ENCODE peak calls at places on chromosomes 1 and 21, in four cellular contexts. E is psoas muscle, V is fibroblast of lung, I is mucosa of descending colon. C is an unnamed sample. For H3K4me1, the result is how much of the 10 kb centered on the place peaks cover.

GRCh38 chr1:48878191-48878940 is 101.7 kb upstream of the BEND5 start:
- DNase-seq in V (peak), E (no peak), I (no peak), C (no peak)

GRCh38 chr1:74423476-74423875 is 88.9 kb downstream of the LRRC53 start:
- DNase-seq in V (no peak), E (no peak), I (no peak), C (no peak)

GRCh38 chr1:32888134-32888533 is 1.8 kb downstream of the HPCA start:
- DNase-seq in V (no peak), E (no peak), I (no peak), C (no peak)

GRCh38 chr1:27597511-27598216 is 6.3 kb downstream of the AHDC1 start:
- DNase-seq in E (peak), I (no peak), V (no peak), C (no peak)

GRCh38 chr21:35027558-35028450 is 21.3 kb downstream of the RUNX1 start:
- DNase-seq in I (no peak), V (no peak), E (no peak), C (no peak)

GRCh38 chr1:209609403-209610377 is 26.2 kb downstream of the CAMK1G start:
- DNase-seq in I (no peak), E (no peak), V (no peak), C (no peak)

GRCh38 chr1:246566808-246567154 is 525 bp downstream of the CNST start:
- DNase-seq in I (no peak), E (no peak), V (no peak), C (no peak)

GRCh38 chr1:200550367-200550766 is 70.2 kb downstream of the KIF14 start:
- DNase-seq in V (no peak), I (no peak), E (no peak), C (no peak)

GRCh38 chr1:220680085-220680687 is 10.0 kb upstream of the C1orf115 start:
- DNase-seq in E (no peak), V (peak), I (no peak), C (no peak)

GRCh38 chr21:43193651-43194302 is 25.0 kb downstream of the CRYAA start:
- DNase-seq in I (peak), E (peak), V (peak), C (no peak)

GRCh38 chr1:119275145-119275929 is 93.2 kb upstream of the HAO2 start:
- DNase-seq in E (no peak), V (peak), I (no peak), C (peak)

GRCh38 chr1:29270881-29271390 is 34.6 kb downstream of the PTPRU start:
- DNase-seq in V (peak), E (no peak), I (no peak), C (no peak)

GRCh38 chr1:52814465-52814864 is 28.1 kb upstream of the ZYG11A start:
- DNase-seq in V (peak), E (no peak), I (no peak), C (no peak)

GRCh38 chr1:46547481-46548383 is 3.7 kb downstream of the KNCN start:
- DNase-seq in E (no peak), V (peak), I (no peak), C (no peak)

GRCh38 chr1:33296082-33296458 is 24.8 kb downstream of the A3GALT2 start:
- DNase-seq in E (no peak), V (no peak), I (no peak), C (no peak)

GRCh38 chr1:160375788-160376524 is 9.1 kb downstream of the NHLH1 start:
- DNase-seq in V (no peak), E (no peak), I (no peak), C (no peak)

GRCh38 chr1:79741720-79742421 is 735.3 kb upstream of the ADGRL4 start:
- DNase-seq in V (no peak), E (no peak), I (no peak), C (no peak)

GRCh38 chr1:109629372-109630030 is 9.9 kb downstream of the AMPD2 start:
- DNase-seq in V (no peak), I (no peak), E (no peak), C (no peak)

GRCh38 chr1:229406798-229407197 is 27.1 kb downstream of the ACTA1 start:
- DNase-seq in E (no peak), I (no peak), V (no peak), C (no peak)

GRCh38 chr1:74534241-74534640 is 21.8 kb upstream of the LRRC53 start:
- DNase-seq in I (no peak), E (no peak), V (no peak), C (no peak)

GRCh38 chr1:67817319-67817718 is 15.9 kb downstream of the GNG12 start:
- DNase-seq in I (peak), E (peak), V (no peak), C (no peak)

GRCh38 chr1:208641881-208642280 is 397.7 kb upstream of the PLXNA2 start:
- DNase-seq in V (no peak), E (no peak), I (no peak), C (no peak)

GRCh38 chr1:225425211-225425786 is 2.5 kb downstream of the LBR start:
- DNase-seq in V (peak), E (no peak), I (no peak), C (no peak)

GRCh38 chr1:150159550-150159949 is 9.8 kb downstream of the PLEKHO1 start:
- DNase-seq in V (no peak), E (no peak), I (no peak), C (no peak)

GRCh38 chr1:183630748-183631147 is 4.8 kb downstream of the ARPC5 start:
- DNase-seq in V (peak), I (no peak), E (no peak), C (no peak)

GRCh38 chr1:115331531-115332331 is 6.3 kb downstream of the NGF start:
- DNase-seq in V (peak), I (no peak), E (no peak), C (no peak)

GRCh38 chr1:241990040-241990439 is 8.9 kb downstream of the MAP1LC3C start:
- DNase-seq in V (peak), E (peak), I (peak), C (peak)

GRCh38 chr1:220579317-220579716 is 51.4 kb downstream of the MARK1 start:
- DNase-seq in E (no peak), I (no peak), V (no peak), C (no peak)

GRCh38 chr1:10626781-10627410 is 152.1 kb downstream of the PEX14 start:
- DNase-seq in E (no peak), V (no peak), I (no peak), C (no peak)

GRCh38 chr1:27521336-27522147 is 31.6 kb upstream of the WASF2 start:
- DNase-seq in E (peak), I (no peak), V (no peak), C (no peak)

GRCh38 chr1:36322786-36323635 is 434 bp downstream of the EVA1B start:
- DNase-seq in V (peak), E (peak), I (peak), C (peak)

GRCh38 chr1:190563230-190563629 is 85.6 kb upstream of the BRINP3 start:
- DNase-seq in V (no peak), I (no peak), E (no peak), C (no peak)

GRCh38 chr1:76234061-76234460 is 159.5 kb downstream of the ST6GALNAC3 start:
- DNase-seq in V (no peak), E (no peak), I (no peak), C (no peak)

GRCh38 chr1:44361478-44361877 is 6.4 kb upstream of the ERI3 start:
- DNase-seq in E (no peak), I (no peak), V (no peak), C (no peak)

GRCh38 chr1:18922319-18922726 is 20.0 kb upstream of the ALDH4A1 start:
- DNase-seq in E (peak), V (peak), I (no peak), C (peak)

GRCh38 chr1:172895050-172895460 is 155.7 kb downstream of the TNFSF18 start:
- DNase-seq in I (no peak), V (peak), E (no peak), C (no peak)

GRCh38 chr1:165683848-165684485 is 14.4 kb downstream of the ALDH9A1 start:
- DNase-seq in I (no peak), E (no peak), V (peak), C (no peak)

GRCh38 chr1:175373786-175374623 is 181.4 kb upstream of the KIAA0040 start:
- DNase-seq in E (no peak), V (peak), I (no peak), C (no peak)

GRCh38 chr1:203797948-203798347 is 2.5 kb downstream of the ZBED6 start:
- DNase-seq in E (no peak), V (no peak), I (no peak), C (peak)
- H3K4me1 ChIP-seq in E (half or more), V (under half), I (under half), C (under half)

GRCh38 chr1:54867717-54868057 is 19.3 kb downstream of the DHCR24 start:
- DNase-seq in E (no peak), V (no peak), I (no peak), C (no peak)
- H3K4me1 ChIP-seq in E (under half), V (under half), I (under half), C (under half)

GRCh38 chr1:231386472-231386871 is 35.6 kb downstream of the EGLN1 start:
- DNase-seq in E (no peak), V (no peak), I (no peak), C (no peak)

GRCh38 chr1:231390071-231390470 is 32.0 kb downstream of the EGLN1 start:
- DNase-seq in V (peak), E (no peak), I (no peak), C (no peak)

GRCh38 chr1:231385118-231385748 is 36.9 kb downstream of the EGLN1 start:
- DNase-seq in I (no peak), V (no peak), E (no peak), C (no peak)

GRCh38 chr1:231392380-231393131 is 29.5 kb downstream of the EGLN1 start:
- DNase-seq in I (no peak), V (no peak), E (no peak), C (no peak)

DNA sequence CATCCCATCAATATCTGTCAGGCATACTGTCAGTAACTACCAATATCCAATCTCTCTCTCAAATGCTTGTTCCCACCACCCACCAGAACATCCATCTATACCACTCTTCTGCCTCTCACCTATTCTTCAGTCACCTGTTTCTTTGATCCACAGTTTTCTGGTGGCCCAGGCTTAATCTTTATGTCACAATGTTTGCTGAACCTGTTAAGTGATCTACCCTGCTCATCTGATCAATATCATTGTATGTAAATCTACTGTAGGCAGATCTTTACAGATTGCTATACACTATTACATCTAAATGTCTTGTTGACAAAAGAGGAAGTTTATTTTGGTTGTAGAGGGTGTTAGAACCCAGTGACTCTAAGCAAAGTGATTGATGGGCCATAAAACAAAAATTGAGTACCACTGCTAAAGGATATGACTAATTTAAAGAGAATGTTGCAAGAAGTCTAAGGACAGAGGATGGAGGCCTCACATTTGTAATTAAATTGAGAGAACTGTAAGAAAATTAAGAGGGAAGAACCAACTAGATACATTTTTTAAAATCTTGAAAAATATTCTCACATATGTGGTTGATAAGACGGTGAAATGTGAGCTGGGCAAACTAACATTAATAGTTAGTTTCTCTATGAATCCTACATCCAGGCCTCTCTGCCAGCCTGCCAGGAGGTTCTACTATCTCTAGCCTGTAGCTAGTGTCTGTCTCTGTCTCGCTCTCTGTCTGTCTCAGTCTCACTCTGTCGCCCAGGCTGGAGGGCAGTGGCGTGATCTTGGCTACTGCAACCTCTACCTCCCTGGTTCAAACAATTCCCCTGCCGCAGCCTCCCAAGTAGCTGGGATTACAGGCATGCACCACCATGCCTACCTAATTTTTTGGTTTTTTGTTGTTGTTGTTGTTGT is 34.1 kb downstream of the EGLN1 start:
- DNase-seq in I (no peak), V (peak), E (no peak), C (no peak)
- H3K4me1 ChIP-seq in I (under half), V (under half), E (under half), C (under half)

GRCh38 chr1:185432943-185433342 is 115.9 kb upstream of the IVNS1ABP start:
- DNase-seq in I (no peak), V (no peak), E (no peak), C (no peak)
- H3K4me1 ChIP-seq in I (under half), V (under half), E (under half), C (under half)

DNA sequence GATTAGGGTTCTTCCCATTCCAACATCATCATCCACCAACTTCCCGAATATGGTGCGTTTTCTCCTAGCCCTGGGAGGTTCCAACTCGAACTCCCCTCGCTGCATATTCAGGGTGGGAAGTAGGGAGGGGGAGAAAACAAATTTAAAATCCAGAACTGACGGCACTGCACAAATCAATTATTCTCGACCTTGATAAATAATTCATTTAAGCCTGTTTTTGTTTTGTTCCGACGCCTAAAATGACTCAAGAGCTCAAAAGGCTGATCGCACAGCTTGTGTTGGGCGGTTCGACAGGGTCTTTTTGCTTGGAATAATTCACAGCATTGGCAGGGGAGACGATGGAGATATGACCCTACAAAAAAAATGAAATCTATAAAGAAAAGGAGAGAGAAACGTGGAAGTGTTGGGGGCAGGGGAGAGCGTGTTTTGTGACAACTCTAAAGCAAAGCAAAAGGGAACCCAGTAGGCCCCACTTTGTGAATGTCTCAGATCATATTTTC is 3.1 kb upstream of the BARHL2 start:
- DNase-seq in E (no peak), V (no peak), I (no peak), C (no peak)
- H3K4me1 ChIP-seq in E (under half), V (under half), I (under half), C (under half)

GRCh38 chr1:232456720-232457119 is 173.2 kb downstream of the SIPA1L2 start:
- DNase-seq in I (no peak), E (no peak), V (no peak), C (no peak)
- H3K4me1 ChIP-seq in I (under half), E (under half), V (under half), C (under half)